ENCODE peak calls at places on chromosomes 4 and X, in five cellular contexts. K is M059J, R is substantia nigra, E is AG20443, V is Calu3. F is an unnamed sample.

GRCh38 chr4:128649575-128650205 is 159.8 kb upstream of the JADE1 start:
- DNase-seq in K (peak), R (no peak), E (peak), V (no peak), F (no peak)

GRCh38 chr4:139633661-139634060 is 32.0 kb upstream of the MGST2 start:
- DNase-seq in K (peak), R (no peak), E (peak), V (peak), F (peak)

GRCh38 chrX:104679175-104679574 is 113.2 kb downstream of the IL1RAPL2 start:
- DNase-seq in K (peak), R (no peak), E (no peak), V (no peak), F (no peak)

GRCh38 chr4:185222598-185222997 is 13.2 kb downstream of the SNX25 start:
- DNase-seq in K (peak), R (no peak), E (peak), V (no peak), F (no peak)

GRCh38 chr4:76772498-76773106 is 125.3 kb downstream of the SOWAHB start:
- DNase-seq in K (peak), R (no peak), E (peak), V (no peak), F (no peak)

GRCh38 chr4:30719363-30720020 is 677 bp upstream of the PCDH7 start:
- DNase-seq in K (peak), R (peak), E (peak), V (peak), F (no peak)

GRCh38 chr4:107044170-107044569 is 8.1 kb upstream of the DKK2 start:
- DNase-seq in K (no peak), R (no peak), E (no peak), V (no peak), F (peak)

GRCh38 chrX:24301060-24301459 is 12.8 kb downstream of the SUPT20HL2 start:
- DNase-seq in K (no peak), R (no peak), E (no peak), V (no peak), F (no peak)

GRCh38 chr4:86223472-86223871 is 136.4 kb downstream of the MAPK10 start:
- DNase-seq in K (peak), R (no peak), E (peak), V (peak), F (no peak)

GRCh38 chrX:149504226-149504914 is 736 bp downstream of the IDS start:
- DNase-seq in K (peak), R (no peak), E (no peak), V (peak), F (no peak)

F was measured in testis.